ENCODE peak calls at places on chromosomes 7 and 10, in four cellular contexts. J is HepG2, L is A549, S is ovary. D is an unnamed sample.

GRCh38 chr10:15695852-15696251 is 23.9 kb downstream of the ITGA8 start:
- DNase-seq in L (no peak), S (no peak), J (no peak), D (no peak)

GRCh38 chr10:106424981-106425380 is 739.5 kb downstream of the SORCS1 start:
- DNase-seq in S (no peak), J (no peak), L (peak; percentile 6), D (no peak)

GRCh38 chr7:118214051-118214832 is 10.3 kb upstream of the ANKRD7 start:
- DNase-seq in S (peak; percentile 76), L (peak; percentile 80), J (no peak), D (peak; percentile 58)

GRCh38 chr10:106078796-106079576 is 1085.5 kb downstream of the SORCS1 start:
- DNase-seq in S (no peak), J (no peak), L (no peak), D (no peak)

GRCh38 chr7:1087952-1088920 is at the start of gene GPER1:
- DNase-seq in L (no peak), S (peak; percentile 65), J (peak; percentile 74), D (peak; percentile 88)

GRCh38 chr10:30079423-30079822 is 20.0 kb upstream of the JCAD start:
- DNase-seq in S (no peak), J (no peak), L (no peak), D (no peak)

GRCh38 chr10:77792155-77792554 is 134.4 kb downstream of the DLG5 start:
- DNase-seq in J (no peak), S (no peak), L (no peak), D (no peak)

GRCh38 chr10:70816220-70816894 is 609 bp downstream of the SGPL1 start:
- DNase-seq in J (peak; percentile 74), S (peak; percentile 63), L (peak; percentile 87), D (peak; percentile 68)

GRCh38 chr10:62149621-62150020 is 119.0 kb downstream of the RTKN2 start:
- DNase-seq in L (no peak), J (no peak), S (no peak), D (no peak)

GRCh38 chr7:11751807-11752389 is 80.1 kb downstream of the THSD7A start:
- DNase-seq in S (no peak), L (peak; percentile 88), J (no peak), D (no peak)

GRCh38 chr10:81108516-81109199 is 571.0 kb downstream of the SH2D4B start:
- DNase-seq in J (no peak), L (peak; percentile 29), S (no peak), D (no peak)

GRCh38 chr7:29442146-29442545 is 121.5 kb upstream of the PRR15 start:
- DNase-seq in S (no peak), L (no peak), J (no peak), D (no peak)

GRCh38 chr7:64515781-64516180 is 47.1 kb downstream of the ZNF680 start:
- DNase-seq in J (no peak), S (no peak), L (no peak), D (no peak)

GRCh38 chr7:7792089-7792488 is 73.7 kb upstream of the RPA3 start:
- DNase-seq in S (no peak), L (no peak), J (no peak), D (no peak)

GRCh38 chr10:123149568-123150228 is 1.8 kb downstream of the HMX2 start:
- DNase-seq in L (no peak), J (no peak), S (no peak), D (no peak)

GRCh38 chr7:12550956-12551355 is 19.6 kb upstream of the SCIN start:
- DNase-seq in S (no peak), J (no peak), L (no peak), D (no peak)

DNA sequence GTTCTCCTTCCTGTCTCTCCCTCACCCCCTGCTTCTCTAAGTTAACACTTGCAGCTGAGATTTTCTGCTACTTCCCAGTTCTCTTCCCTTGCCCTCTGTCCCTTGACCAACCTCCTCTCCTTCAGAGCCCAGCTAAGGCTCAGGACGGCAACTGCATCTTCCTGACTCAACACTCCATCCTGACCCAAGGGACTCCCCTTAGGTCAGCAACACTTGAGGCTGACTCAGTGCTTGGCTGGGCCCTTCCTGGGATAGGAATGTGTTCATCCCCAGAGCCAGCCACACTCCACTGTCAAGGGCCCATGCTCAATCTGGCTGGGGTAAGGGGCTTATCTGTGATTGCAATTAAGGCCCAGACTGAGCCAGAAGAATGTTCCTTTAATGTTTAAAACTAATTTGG is 3.4 kb downstream of the CALHM2 start:
- DNase-seq in L (no peak), J (no peak), S (no peak), D (no peak)
- H3K4me3 ChIP-seq in L (no peak overlapping the region), J (no peak overlapping the region), S (peak overlapping the region; percentile 69), D (no peak overlapping the region)

DNA sequence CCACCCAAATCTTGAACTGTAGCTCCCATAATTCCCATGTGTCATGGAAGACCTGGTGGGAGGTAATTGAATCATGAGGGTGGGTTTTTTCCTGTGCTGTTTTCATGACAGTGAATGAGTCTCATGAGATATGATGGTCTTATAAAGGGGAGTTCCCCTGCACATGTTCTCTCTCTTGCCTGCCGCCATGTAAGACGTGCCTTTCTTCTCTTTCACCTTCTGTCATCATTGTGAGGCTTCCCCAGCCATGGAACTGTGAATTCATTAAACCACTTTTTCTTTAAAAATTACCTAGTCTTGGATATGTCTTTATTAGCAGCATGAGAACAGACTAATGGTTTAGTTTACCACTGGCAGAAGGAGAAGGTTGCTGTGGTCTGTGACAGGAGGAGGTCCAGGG is 111.5 kb upstream of the RAB18 start:
- DNase-seq in J (no peak), S (no peak), L (no peak), D (no peak)
- H3K27ac ChIP-seq in J (no peak overlapping the region), S (no peak overlapping the region), L (no peak overlapping the region), D (no peak overlapping the region)

GRCh38 chr7:44847920-44848634 is at the start of gene H2AZ2:
- DNase-seq in S (peak; percentile 100), L (peak; percentile 100), J (peak; percentile 98), D (peak; percentile 100)
- TF ChIP-seq EP300 in S (peak; percentile 50), L (no peak), J (no peak), D (no peak)

DNA sequence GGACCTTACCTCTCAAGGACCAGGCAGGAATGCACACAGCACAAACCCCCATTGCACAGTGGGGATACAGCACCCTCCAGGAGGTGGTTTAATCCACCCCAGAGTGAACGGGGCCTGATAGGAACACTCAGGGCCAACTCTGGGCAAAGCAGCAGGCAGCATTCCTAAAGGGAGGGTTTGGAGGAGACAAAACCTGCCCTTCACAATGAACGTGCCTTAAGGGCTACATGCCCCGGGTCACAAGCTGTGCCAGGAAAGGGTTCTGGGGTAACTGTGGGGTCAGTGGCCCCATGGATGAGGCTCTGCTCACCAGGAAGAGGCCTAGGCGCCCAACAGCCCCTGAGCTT is 1.1 kb downstream of the GPRIN2 start:
- DNase-seq in J (no peak), S (no peak), L (no peak), D (no peak)
- H3K4me3 ChIP-seq in J (no peak overlapping the region), S (no peak overlapping the region), L (peak overlapping the region; percentile 70), D (peak overlapping the region; percentile 54)

GRCh38 chr10:1078668-1079067 is 22.5 kb downstream of the WDR37 start:
- DNase-seq in J (no peak), L (no peak), S (no peak), D (no peak)
- H3K27ac ChIP-seq in J (no peak overlapping the region), L (no peak overlapping the region), S (no peak overlapping the region), D (no peak overlapping the region)

DNA sequence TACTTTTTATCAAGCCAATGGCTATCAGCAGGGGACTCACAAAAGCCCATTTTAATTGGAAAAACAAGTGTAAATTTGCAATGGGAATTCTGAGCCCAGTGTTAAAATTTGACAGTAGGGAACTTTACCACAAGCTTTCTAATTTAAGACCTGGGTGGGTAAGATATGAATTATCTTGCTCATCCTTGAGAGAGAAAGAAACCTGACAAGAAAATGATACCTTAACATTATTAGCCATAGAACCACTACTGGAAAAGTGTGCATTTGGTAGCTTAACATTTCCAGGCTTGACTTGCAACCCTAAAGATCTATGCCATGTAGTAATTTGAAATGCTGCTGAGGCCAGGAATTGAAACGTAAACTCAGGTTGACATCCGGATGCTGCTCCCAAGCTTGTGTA is 2.7 kb upstream of the ST8SIA6 start:
- DNase-seq in J (no peak), L (no peak), S (no peak), D (no peak)
- TF ChIP-seq EP300 in J (no peak), L (no peak), S (no peak), D (no peak)

GRCh38 chr7:120979765-120980499 is 8.6 kb upstream of the CPED1 start:
- DNase-seq in S (no peak), L (no peak), J (no peak), D (no peak)
- H3K4me3 ChIP-seq in S (no peak overlapping the region), L (no peak overlapping the region), J (no peak overlapping the region), D (no peak overlapping the region)

GRCh38 chr10:86900955-86901354 is 56.5 kb downstream of the MMRN2 start:
- DNase-seq in L (no peak), S (peak; percentile 57), J (no peak), D (peak; percentile 68)
- H3K27ac ChIP-seq in L (no peak overlapping the region), S (no peak overlapping the region), J (no peak overlapping the region), D (no peak overlapping the region)

GRCh38 chr7:135662373-135663114 is at the start of gene STMP1:
- DNase-seq in S (peak; percentile 98), L (peak; percentile 97), J (peak; percentile 81), D (peak; percentile 97)
- TF ChIP-seq EP300 in S (no peak), L (no peak), J (no peak), D (no peak)

D was measured in stomach.